ENCODE peak calls at places on chromosome 21, in eight cellular contexts. One of them, this sample, is unnamed.

GRCh38 chr21:15309022-15309590 is 244.3 kb upstream of the NRIP1 start:
- DNase-seq in mammary epithelial cell: peak; percentile 74
- DNase-seq in H9: no peak
- DNase-seq in uterus: no peak
- DNase-seq in left ventricle myocardium inferior: no peak
- DNase-seq in gastrocnemius medialis: no peak
- DNase-seq in vagina: no peak
- DNase-seq in ovary: no peak
- DNase-seq in this sample: no peak

GRCh38 chr21:25913488-25913887 is 178.7 kb downstream of the GABPA start:
- DNase-seq in mammary epithelial cell: no peak
- DNase-seq in H9: no peak
- DNase-seq in uterus: no peak
- DNase-seq in left ventricle myocardium inferior: no peak
- DNase-seq in gastrocnemius medialis: no peak
- DNase-seq in vagina: no peak
- DNase-seq in ovary: no peak
- DNase-seq in this sample: no peak

GRCh38 chr21:33071878-33072306 is 2.0 kb downstream of the OLIG1 start:
- DNase-seq in mammary epithelial cell: peak; percentile 16
- DNase-seq in H9: peak; percentile 48
- DNase-seq in uterus: no peak
- DNase-seq in left ventricle myocardium inferior: no peak
- DNase-seq in gastrocnemius medialis: no peak
- DNase-seq in vagina: peak; percentile 52
- DNase-seq in ovary: no peak
- DNase-seq in this sample: peak; percentile 31

GRCh38 chr21:41321211-41321907 is 4.8 kb downstream of the FAM3B start:
- DNase-seq in mammary epithelial cell: no peak
- DNase-seq in H9: no peak
- DNase-seq in uterus: no peak
- DNase-seq in left ventricle myocardium inferior: no peak
- DNase-seq in gastrocnemius medialis: no peak
- DNase-seq in vagina: no peak
- DNase-seq in ovary: no peak
- DNase-seq in this sample: no peak

GRCh38 chr21:33355996-33356395 is 31.2 kb downstream of the IFNAR1 start:
- DNase-seq in mammary epithelial cell: no peak
- DNase-seq in H9: no peak
- DNase-seq in uterus: no peak
- DNase-seq in left ventricle myocardium inferior: no peak
- DNase-seq in gastrocnemius medialis: no peak
- DNase-seq in vagina: no peak
- DNase-seq in ovary: no peak
- DNase-seq in this sample: no peak

GRCh38 chr21:14773777-14774345 is 227.7 kb upstream of the SAMSN1 start:
- DNase-seq in mammary epithelial cell: peak; percentile 30
- DNase-seq in H9: peak; percentile 68
- DNase-seq in uterus: peak; percentile 15
- DNase-seq in left ventricle myocardium inferior: peak; percentile 15
- DNase-seq in gastrocnemius medialis: no peak
- DNase-seq in vagina: no peak
- DNase-seq in ovary: no peak
- DNase-seq in this sample: peak; percentile 77

GRCh38 chr21:20661745-20662470 is 336.3 kb upstream of the NCAM2 start:
- DNase-seq in mammary epithelial cell: no peak
- DNase-seq in H9: peak; percentile 37
- DNase-seq in uterus: no peak
- DNase-seq in left ventricle myocardium inferior: no peak
- DNase-seq in gastrocnemius medialis: no peak
- DNase-seq in vagina: no peak
- DNase-seq in ovary: no peak
- DNase-seq in this sample: no peak

GRCh38 chr21:33362044-33362555 is 37.3 kb downstream of the IFNAR1 start:
- DNase-seq in mammary epithelial cell: no peak
- DNase-seq in H9: peak; percentile 92
- DNase-seq in uterus: no peak
- DNase-seq in left ventricle myocardium inferior: no peak
- DNase-seq in gastrocnemius medialis: no peak
- DNase-seq in vagina: no peak
- DNase-seq in ovary: no peak
- DNase-seq in this sample: no peak

GRCh38 chr21:38989745-38990423 is 184.2 kb downstream of the ETS2 start:
- DNase-seq in mammary epithelial cell: peak; percentile 91
- DNase-seq in H9: no peak
- DNase-seq in uterus: peak; percentile 80
- DNase-seq in left ventricle myocardium inferior: no peak
- DNase-seq in gastrocnemius medialis: peak; percentile 60
- DNase-seq in vagina: no peak
- DNase-seq in ovary: peak; percentile 62
- DNase-seq in this sample: peak; percentile 80

GRCh38 chr21:24375201-24375600 is 1232.1 kb downstream of the MRPL39 start:
- DNase-seq in mammary epithelial cell: no peak
- DNase-seq in H9: peak; percentile 32
- DNase-seq in uterus: no peak
- DNase-seq in left ventricle myocardium inferior: no peak
- DNase-seq in gastrocnemius medialis: no peak
- DNase-seq in vagina: no peak
- DNase-seq in ovary: no peak
- DNase-seq in this sample: no peak

GRCh38 chr21:39885119-39885848 is 18.0 kb downstream of the PCP4 start:
- DNase-seq in mammary epithelial cell: no peak
- DNase-seq in H9: no peak
- DNase-seq in uterus: peak; percentile 58
- DNase-seq in left ventricle myocardium inferior: peak; percentile 45
- DNase-seq in gastrocnemius medialis: no peak
- DNase-seq in vagina: no peak
- DNase-seq in ovary: no peak
- DNase-seq in this sample: no peak

DNA sequence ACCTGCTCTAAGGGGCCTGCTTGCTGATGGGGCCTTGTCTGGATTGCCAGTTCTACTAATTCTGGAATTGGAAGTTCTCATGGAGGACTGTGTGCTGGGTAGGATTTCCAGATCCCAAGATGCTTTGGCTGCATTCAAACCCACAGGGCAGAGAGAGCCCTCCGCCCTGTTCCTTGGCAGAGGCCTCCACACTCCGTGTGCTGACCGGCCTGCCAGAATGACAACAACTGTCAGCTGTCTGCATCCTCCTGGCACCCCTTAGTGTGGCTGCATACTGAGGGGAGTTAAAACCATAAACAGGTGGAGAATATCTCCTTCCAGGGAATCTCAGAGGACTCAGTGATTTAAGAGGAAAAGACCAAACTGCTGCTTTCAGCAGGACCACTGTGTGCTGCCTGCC is 60.7 kb downstream of the ADARB1 start:
- DNase-seq in mammary epithelial cell: no peak
- DNase-seq in H9: no peak
- DNase-seq in uterus: no peak
- DNase-seq in left ventricle myocardium inferior: no peak
- DNase-seq in gastrocnemius medialis: peak; percentile 93
- DNase-seq in vagina: no peak
- DNase-seq in ovary: no peak
- DNase-seq in this sample: no peak
- H3K4me1 ChIP-seq in mammary epithelial cell: peaks cover 9% of the 10 kb centered on the region
- H3K4me1 ChIP-seq in H9: no peaks in the 10 kb centered on the region
- H3K4me1 ChIP-seq in uterus: peaks cover 9% of the 10 kb centered on the region
- H3K4me1 ChIP-seq in left ventricle myocardium inferior: peaks cover 58% of the 10 kb centered on the region
- H3K4me1 ChIP-seq in gastrocnemius medialis: peaks cover 52% of the 10 kb centered on the region
- H3K4me1 ChIP-seq in vagina: peaks cover 26% of the 10 kb centered on the region
- H3K4me1 ChIP-seq in ovary: peaks cover 7% of the 10 kb centered on the region
- H3K4me1 ChIP-seq in this sample: peaks cover 31% of the 10 kb centered on the region

GRCh38 chr21:42411197-42411869 is 7.6 kb downstream of the UBASH3A start:
- DNase-seq in mammary epithelial cell: no peak
- DNase-seq in H9: peak; percentile 53
- DNase-seq in uterus: no peak
- DNase-seq in left ventricle myocardium inferior: no peak
- DNase-seq in gastrocnemius medialis: no peak
- DNase-seq in vagina: no peak
- DNase-seq in ovary: no peak
- DNase-seq in this sample: no peak
- TF ChIP-seq CTCF in mammary epithelial cell: no peak
- TF ChIP-seq CTCF in H9: peak; percentile 53
- TF ChIP-seq CTCF in uterus: no peak
- TF ChIP-seq CTCF in left ventricle myocardium inferior: no peak
- TF ChIP-seq CTCF in gastrocnemius medialis: no peak
- TF ChIP-seq CTCF in vagina: no peak
- TF ChIP-seq CTCF in ovary: no peak
- TF ChIP-seq CTCF in this sample: no peak

GRCh38 chr21:42426876-42427480 is 23.3 kb downstream of the UBASH3A start:
- DNase-seq in mammary epithelial cell: no peak
- DNase-seq in H9: no peak
- DNase-seq in uterus: no peak
- DNase-seq in left ventricle myocardium inferior: no peak
- DNase-seq in gastrocnemius medialis: no peak
- DNase-seq in vagina: no peak
- DNase-seq in ovary: no peak
- DNase-seq in this sample: no peak

GRCh38 chr21:42429856-42430255 is 26.2 kb downstream of the UBASH3A start:
- DNase-seq in mammary epithelial cell: no peak
- DNase-seq in H9: no peak
- DNase-seq in uterus: no peak
- DNase-seq in left ventricle myocardium inferior: no peak
- DNase-seq in gastrocnemius medialis: no peak
- DNase-seq in vagina: no peak
- DNase-seq in ovary: no peak
- DNase-seq in this sample: peak; percentile 5

GRCh38 chr21:42426424-42426823 is 22.7 kb downstream of the UBASH3A start:
- DNase-seq in mammary epithelial cell: no peak
- DNase-seq in H9: no peak
- DNase-seq in uterus: no peak
- DNase-seq in left ventricle myocardium inferior: no peak
- DNase-seq in gastrocnemius medialis: no peak
- DNase-seq in vagina: no peak
- DNase-seq in ovary: no peak
- DNase-seq in this sample: no peak

GRCh38 chr21:42429021-42429420 is 25.3 kb downstream of the UBASH3A start:
- DNase-seq in mammary epithelial cell: no peak
- DNase-seq in H9: no peak
- DNase-seq in uterus: no peak
- DNase-seq in left ventricle myocardium inferior: no peak
- DNase-seq in gastrocnemius medialis: no peak
- DNase-seq in vagina: no peak
- DNase-seq in ovary: no peak
- DNase-seq in this sample: no peak

DNA sequence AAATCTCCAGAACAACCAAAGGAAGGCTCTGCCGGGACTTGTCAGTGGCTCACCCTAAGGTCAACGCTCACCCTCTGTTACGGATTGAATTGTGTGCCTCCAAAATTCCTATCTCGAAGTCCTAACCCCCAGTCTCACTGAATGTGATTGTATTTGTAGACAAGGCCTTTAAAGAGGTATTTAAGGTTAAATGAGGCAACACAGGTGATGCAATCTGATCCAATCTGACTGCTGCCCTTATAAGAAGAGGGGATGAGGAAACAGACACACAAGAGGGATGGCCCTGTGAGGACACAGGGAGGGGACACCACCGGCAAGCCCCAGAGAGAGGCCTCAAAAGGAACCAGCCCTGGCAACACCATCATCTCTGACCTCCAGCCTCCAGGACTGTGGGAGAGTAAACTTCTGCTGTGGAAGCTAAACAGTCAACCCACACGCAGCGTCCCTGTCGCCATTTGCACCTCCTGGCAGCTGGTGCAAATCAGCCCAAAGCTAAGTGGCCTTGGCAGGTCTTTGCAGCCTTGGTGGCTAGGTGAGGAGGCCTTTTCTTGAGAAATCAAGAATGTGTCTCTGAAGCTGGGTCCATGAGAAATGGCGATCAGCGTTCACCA is 24.2 kb downstream of the UBASH3A start:
- DNase-seq in mammary epithelial cell: no peak
- DNase-seq in H9: no peak
- DNase-seq in uterus: no peak
- DNase-seq in left ventricle myocardium inferior: no peak
- DNase-seq in gastrocnemius medialis: no peak
- DNase-seq in vagina: no peak
- DNase-seq in ovary: no peak
- DNase-seq in this sample: no peak
- H3K27me3 ChIP-seq in mammary epithelial cell: no peaks in the 10 kb centered on the region
- H3K27me3 ChIP-seq in H9: no peaks in the 10 kb centered on the region
- H3K27me3 ChIP-seq in uterus: no peaks in the 10 kb centered on the region
- H3K27me3 ChIP-seq in left ventricle myocardium inferior: peaks cover 87% of the 10 kb centered on the region
- H3K27me3 ChIP-seq in gastrocnemius medialis: no peaks in the 10 kb centered on the region
- H3K27me3 ChIP-seq in vagina: no peaks in the 10 kb centered on the region
- H3K27me3 ChIP-seq in ovary: no peaks in the 10 kb centered on the region
- H3K27me3 ChIP-seq in this sample: peaks cover 8% of the 10 kb centered on the region

GRCh38 chr21:37232274-37233018 is 34.7 kb downstream of the VPS26C start:
- DNase-seq in mammary epithelial cell: no peak
- DNase-seq in H9: no peak
- DNase-seq in uterus: no peak
- DNase-seq in left ventricle myocardium inferior: no peak
- DNase-seq in gastrocnemius medialis: no peak
- DNase-seq in vagina: no peak
- DNase-seq in ovary: no peak
- DNase-seq in this sample: no peak
- H3K4me1 ChIP-seq in mammary epithelial cell: no peaks in the 10 kb centered on the region
- H3K4me1 ChIP-seq in H9: no peaks in the 10 kb centered on the region
- H3K4me1 ChIP-seq in uterus: no peaks in the 10 kb centered on the region
- H3K4me1 ChIP-seq in left ventricle myocardium inferior: peaks cover under 1% of the 10 kb centered on the region
- H3K4me1 ChIP-seq in gastrocnemius medialis: no peaks in the 10 kb centered on the region
- H3K4me1 ChIP-seq in vagina: no peaks in the 10 kb centered on the region
- H3K4me1 ChIP-seq in ovary: no peaks in the 10 kb centered on the region
- H3K4me1 ChIP-seq in this sample: no peaks in the 10 kb centered on the region

GRCh38 chr21:18384771-18385170 is 18.8 kb downstream of the TMPRSS15 start:
- DNase-seq in mammary epithelial cell: peak; percentile 0
- DNase-seq in H9: no peak
- DNase-seq in uterus: no peak
- DNase-seq in left ventricle myocardium inferior: no peak
- DNase-seq in gastrocnemius medialis: no peak
- DNase-seq in vagina: no peak
- DNase-seq in ovary: no peak
- DNase-seq in this sample: no peak

GRCh38 chr21:18382141-18382540 is 21.4 kb downstream of the TMPRSS15 start:
- DNase-seq in mammary epithelial cell: no peak
- DNase-seq in H9: no peak
- DNase-seq in uterus: no peak
- DNase-seq in left ventricle myocardium inferior: no peak
- DNase-seq in gastrocnemius medialis: no peak
- DNase-seq in vagina: no peak
- DNase-seq in ovary: no peak
- DNase-seq in this sample: no peak

GRCh38 chr21:18387994-18388393 is 15.6 kb downstream of the TMPRSS15 start:
- DNase-seq in mammary epithelial cell: no peak
- DNase-seq in H9: no peak
- DNase-seq in uterus: no peak
- DNase-seq in left ventricle myocardium inferior: no peak
- DNase-seq in gastrocnemius medialis: no peak
- DNase-seq in vagina: no peak
- DNase-seq in ovary: no peak
- DNase-seq in this sample: no peak
- TF ChIP-seq CTCF in mammary epithelial cell: no peak
- TF ChIP-seq CTCF in H9: peak; percentile 52
- TF ChIP-seq CTCF in uterus: no peak
- TF ChIP-seq CTCF in left ventricle myocardium inferior: no peak
- TF ChIP-seq CTCF in gastrocnemius medialis: no peak
- TF ChIP-seq CTCF in vagina: no peak
- TF ChIP-seq CTCF in ovary: no peak
- TF ChIP-seq CTCF in this sample: no peak

This sample was measured in cardiac muscle cell.